ENCODE peak calls at places on chromosome 4, in nine cellular contexts. One of them, this sample, is unnamed.

GRCh38 chr4:143555676-143556075 is 42.2 kb downstream of the SMARCA5 start:
- DNase-seq in thyroid gland: no peak
- DNase-seq in activated T-helper 1 cell treated with Interleukin-2 at 50 U/mL for 16 hours: no peak
- DNase-seq in caudate nucleus: no peak
- DNase-seq in psoas muscle: no peak
- DNase-seq in T1000: no peak
- DNase-seq in NCI-H2171 treated with DMSO at 0.1 percent for 48 hours: no peak
- DNase-seq in stimulated activated CD8-positive, alpha-beta memory T cell treated with anti-CD3 and anti-CD28 coated beads, Interleukin-7, amount 100 ng/mL, for 4 hours: no peak
- DNase-seq in natural killer cell treated with Interleukin-12 subunit alpha and Interleukin-12 subunit beta and Interleukin-15 and Interleukin-18, amount 100 ng/mL, for 72 hours: no peak
- DNase-seq in this sample: no peak

GRCh38 chr4:20764353-20764752 is 64.1 kb downstream of the PACRGL start:
- DNase-seq in stimulated activated CD8-positive, alpha-beta memory T cell treated with anti-CD3 and anti-CD28 coated beads, Interleukin-7, amount 100 ng/mL, for 4 hours: no peak
- DNase-seq in T1000: no peak
- DNase-seq in psoas muscle: no peak
- DNase-seq in NCI-H2171 treated with DMSO at 0.1 percent for 48 hours: no peak
- DNase-seq in thyroid gland: no peak
- DNase-seq in natural killer cell treated with Interleukin-12 subunit alpha and Interleukin-12 subunit beta and Interleukin-15 and Interleukin-18, amount 100 ng/mL, for 72 hours: no peak
- DNase-seq in caudate nucleus: no peak
- DNase-seq in activated T-helper 1 cell treated with Interleukin-2 at 50 U/mL for 16 hours: no peak
- DNase-seq in this sample: no peak

GRCh38 chr4:159071969-159072765 is 30.7 kb upstream of the RAPGEF2 start:
- DNase-seq in T1000: no peak
- DNase-seq in activated T-helper 1 cell treated with Interleukin-2 at 50 U/mL for 16 hours: no peak
- DNase-seq in caudate nucleus: no peak
- DNase-seq in NCI-H2171 treated with DMSO at 0.1 percent for 48 hours: peak
- DNase-seq in stimulated activated CD8-positive, alpha-beta memory T cell treated with anti-CD3 and anti-CD28 coated beads, Interleukin-7, amount 100 ng/mL, for 4 hours: no peak
- DNase-seq in thyroid gland: no peak
- DNase-seq in psoas muscle: no peak
- DNase-seq in natural killer cell treated with Interleukin-12 subunit alpha and Interleukin-12 subunit beta and Interleukin-15 and Interleukin-18, amount 100 ng/mL, for 72 hours: no peak
- DNase-seq in this sample: no peak

GRCh38 chr4:180059216-180059881 is 2183.9 kb upstream of the TENM3 start:
- DNase-seq in thyroid gland: peak
- DNase-seq in T1000: no peak
- DNase-seq in NCI-H2171 treated with DMSO at 0.1 percent for 48 hours: no peak
- DNase-seq in caudate nucleus: peak
- DNase-seq in stimulated activated CD8-positive, alpha-beta memory T cell treated with anti-CD3 and anti-CD28 coated beads, Interleukin-7, amount 100 ng/mL, for 4 hours: no peak
- DNase-seq in psoas muscle: peak
- DNase-seq in natural killer cell treated with Interleukin-12 subunit alpha and Interleukin-12 subunit beta and Interleukin-15 and Interleukin-18, amount 100 ng/mL, for 72 hours: no peak
- DNase-seq in activated T-helper 1 cell treated with Interleukin-2 at 50 U/mL for 16 hours: no peak
- DNase-seq in this sample: no peak

GRCh38 chr4:152421576-152421975 is 114.3 kb downstream of the FBXW7 start:
- DNase-seq in thyroid gland: no peak
- DNase-seq in stimulated activated CD8-positive, alpha-beta memory T cell treated with anti-CD3 and anti-CD28 coated beads, Interleukin-7, amount 100 ng/mL, for 4 hours: no peak
- DNase-seq in natural killer cell treated with Interleukin-12 subunit alpha and Interleukin-12 subunit beta and Interleukin-15 and Interleukin-18, amount 100 ng/mL, for 72 hours: no peak
- DNase-seq in psoas muscle: no peak
- DNase-seq in activated T-helper 1 cell treated with Interleukin-2 at 50 U/mL for 16 hours: no peak
- DNase-seq in NCI-H2171 treated with DMSO at 0.1 percent for 48 hours: no peak
- DNase-seq in T1000: no peak
- DNase-seq in caudate nucleus: no peak
- DNase-seq in this sample: no peak

GRCh38 chr4:155339588-155339987 is 37.2 kb downstream of the MAP9 start:
- DNase-seq in psoas muscle: no peak
- DNase-seq in activated T-helper 1 cell treated with Interleukin-2 at 50 U/mL for 16 hours: no peak
- DNase-seq in thyroid gland: no peak
- DNase-seq in T1000: peak
- DNase-seq in NCI-H2171 treated with DMSO at 0.1 percent for 48 hours: no peak
- DNase-seq in natural killer cell treated with Interleukin-12 subunit alpha and Interleukin-12 subunit beta and Interleukin-15 and Interleukin-18, amount 100 ng/mL, for 72 hours: no peak
- DNase-seq in stimulated activated CD8-positive, alpha-beta memory T cell treated with anti-CD3 and anti-CD28 coated beads, Interleukin-7, amount 100 ng/mL, for 4 hours: no peak
- DNase-seq in caudate nucleus: no peak
- DNase-seq in this sample: no peak

GRCh38 chr4:158812133-158812532 is 43.3 kb downstream of the FNIP2 start:
- DNase-seq in psoas muscle: no peak
- DNase-seq in thyroid gland: no peak
- DNase-seq in NCI-H2171 treated with DMSO at 0.1 percent for 48 hours: no peak
- DNase-seq in natural killer cell treated with Interleukin-12 subunit alpha and Interleukin-12 subunit beta and Interleukin-15 and Interleukin-18, amount 100 ng/mL, for 72 hours: no peak
- DNase-seq in T1000: no peak
- DNase-seq in caudate nucleus: no peak
- DNase-seq in activated T-helper 1 cell treated with Interleukin-2 at 50 U/mL for 16 hours: no peak
- DNase-seq in stimulated activated CD8-positive, alpha-beta memory T cell treated with anti-CD3 and anti-CD28 coated beads, Interleukin-7, amount 100 ng/mL, for 4 hours: no peak
- DNase-seq in this sample: no peak

GRCh38 chr4:87961993-87962791 is 13.3 kb upstream of the SPP1 start:
- DNase-seq in activated T-helper 1 cell treated with Interleukin-2 at 50 U/mL for 16 hours: no peak
- DNase-seq in T1000: no peak
- DNase-seq in psoas muscle: no peak
- DNase-seq in thyroid gland: peak
- DNase-seq in stimulated activated CD8-positive, alpha-beta memory T cell treated with anti-CD3 and anti-CD28 coated beads, Interleukin-7, amount 100 ng/mL, for 4 hours: no peak
- DNase-seq in natural killer cell treated with Interleukin-12 subunit alpha and Interleukin-12 subunit beta and Interleukin-15 and Interleukin-18, amount 100 ng/mL, for 72 hours: no peak
- DNase-seq in NCI-H2171 treated with DMSO at 0.1 percent for 48 hours: no peak
- DNase-seq in caudate nucleus: no peak
- DNase-seq in this sample: no peak

GRCh38 chr4:116480486-116480990 is 604.8 kb downstream of the TRAM1L1 start:
- DNase-seq in caudate nucleus: no peak
- DNase-seq in T1000: no peak
- DNase-seq in activated T-helper 1 cell treated with Interleukin-2 at 50 U/mL for 16 hours: no peak
- DNase-seq in psoas muscle: no peak
- DNase-seq in thyroid gland: no peak
- DNase-seq in natural killer cell treated with Interleukin-12 subunit alpha and Interleukin-12 subunit beta and Interleukin-15 and Interleukin-18, amount 100 ng/mL, for 72 hours: no peak
- DNase-seq in stimulated activated CD8-positive, alpha-beta memory T cell treated with anti-CD3 and anti-CD28 coated beads, Interleukin-7, amount 100 ng/mL, for 4 hours: no peak
- DNase-seq in NCI-H2171 treated with DMSO at 0.1 percent for 48 hours: peak
- DNase-seq in this sample: no peak

GRCh38 chr4:104901438-104901837 is 245.2 kb upstream of the TET2 start:
- DNase-seq in T1000: no peak
- DNase-seq in activated T-helper 1 cell treated with Interleukin-2 at 50 U/mL for 16 hours: no peak
- DNase-seq in natural killer cell treated with Interleukin-12 subunit alpha and Interleukin-12 subunit beta and Interleukin-15 and Interleukin-18, amount 100 ng/mL, for 72 hours: no peak
- DNase-seq in NCI-H2171 treated with DMSO at 0.1 percent for 48 hours: peak
- DNase-seq in stimulated activated CD8-positive, alpha-beta memory T cell treated with anti-CD3 and anti-CD28 coated beads, Interleukin-7, amount 100 ng/mL, for 4 hours: no peak
- DNase-seq in thyroid gland: no peak
- DNase-seq in caudate nucleus: peak
- DNase-seq in psoas muscle: no peak
- DNase-seq in this sample: peak

GRCh38 chr4:29405151-29405550 is 1315.0 kb upstream of the PCDH7 start:
- DNase-seq in natural killer cell treated with Interleukin-12 subunit alpha and Interleukin-12 subunit beta and Interleukin-15 and Interleukin-18, amount 100 ng/mL, for 72 hours: no peak
- DNase-seq in T1000: no peak
- DNase-seq in caudate nucleus: no peak
- DNase-seq in NCI-H2171 treated with DMSO at 0.1 percent for 48 hours: no peak
- DNase-seq in stimulated activated CD8-positive, alpha-beta memory T cell treated with anti-CD3 and anti-CD28 coated beads, Interleukin-7, amount 100 ng/mL, for 4 hours: no peak
- DNase-seq in activated T-helper 1 cell treated with Interleukin-2 at 50 U/mL for 16 hours: no peak
- DNase-seq in psoas muscle: no peak
- DNase-seq in thyroid gland: no peak
- DNase-seq in this sample: no peak

GRCh38 chr4:72525938-72526337 is 43.1 kb downstream of the ADAMTS3 start:
- DNase-seq in NCI-H2171 treated with DMSO at 0.1 percent for 48 hours: no peak
- DNase-seq in stimulated activated CD8-positive, alpha-beta memory T cell treated with anti-CD3 and anti-CD28 coated beads, Interleukin-7, amount 100 ng/mL, for 4 hours: no peak
- DNase-seq in natural killer cell treated with Interleukin-12 subunit alpha and Interleukin-12 subunit beta and Interleukin-15 and Interleukin-18, amount 100 ng/mL, for 72 hours: no peak
- DNase-seq in T1000: no peak
- DNase-seq in caudate nucleus: no peak
- DNase-seq in thyroid gland: peak
- DNase-seq in activated T-helper 1 cell treated with Interleukin-2 at 50 U/mL for 16 hours: no peak
- DNase-seq in psoas muscle: peak
- DNase-seq in this sample: no peak

This sample was measured in prostate gland.